ENCODE peak calls at places on chromosomes 16 and 17, in eight cellular contexts. R is progenitor cell of endocrine pancreas, Z is foreskin fibroblast, G is H9, A is activated gamma-delta T cell, M is NCI-H1105, K is COLO829, H is colonic mucosa. E is an unnamed sample.

GRCh38 chr17:33637534-33637933 is 344.4 kb upstream of the ASIC2 start:
- DNase-seq in R (no peak), Z (no peak), G (no peak), A (no peak), M (no peak), K (no peak), H (no peak), E (no peak)

GRCh38 chr17:74527756-74528155 is 3.5 kb downstream of the CD300LB start:
- DNase-seq in R (no peak), Z (no peak), G (no peak), A (no peak), M (no peak), K (no peak), H (no peak), E (no peak)

GRCh38 chr16:56422896-56423441 is 2.4 kb downstream of the AMFR start:
- DNase-seq in R (no peak), Z (no peak), G (no peak), A (no peak), M (no peak), K (no peak), H (no peak), E (no peak)

GRCh38 chr16:79845734-79846135 is 245.2 kb upstream of the MAF start:
- DNase-seq in R (no peak), Z (no peak), G (no peak), A (no peak), M (no peak), K (no peak), H (no peak), E (no peak)

GRCh38 chr17:77245162-77245926 is 104.6 kb downstream of the SEC14L1 start:
- DNase-seq in R (no peak), Z (no peak), G (no peak), A (no peak), M (no peak), K (no peak), H (no peak), E (no peak)

GRCh38 chr16:54509406-54509931 is 222.9 kb upstream of the IRX3 start:
- DNase-seq in R (no peak), Z (no peak), G (no peak), A (no peak), M (no peak), K (no peak), H (no peak), E (no peak)

GRCh38 chr17:50863221-50863843 is 2.8 kb downstream of the TOB1 start:
- DNase-seq in R (no peak), Z (no peak), G (peak; percentile 75), A (no peak), M (no peak), K (no peak), H (peak; percentile 71), E (peak; percentile 10)

GRCh38 chr17:42985225-42985624 is 4.9 kb downstream of the RUNDC1 start:
- DNase-seq in R (no peak), Z (no peak), G (no peak), A (no peak), M (no peak), K (no peak), H (no peak), E (no peak)

GRCh38 chr17:80667462-80668277 is 123.0 kb downstream of the RPTOR start:
- DNase-seq in R (no peak), Z (no peak), G (no peak), A (no peak), M (no peak), K (no peak), H (no peak), E (no peak)

E was measured in NK-92 treated with Interleukin-12 subunit alpha and Interleukin-12 subunit beta, amount 100 ng/mL, for 24 hours.